ENCODE peak calls at places on chromosome 1, in seven cellular contexts. G is GM20000, W is NCI-H187 treated with DMSO at 0.1 percent for 48 hours, E is adrenal gland, J is hepatocyte, L is amygdala, Z is foreskin melanocyte. D is an unnamed sample.

GRCh38 chr1:52098139-52098871 is 42.2 kb downstream of the BTF3L4 start:
- DNase-seq in G (no peak), W (no peak), E (no peak), J (no peak), L (no peak), Z (no peak), D (no peak)

GRCh38 chr1:9715536-9716226 is 64.2 kb downstream of the PIK3CD start:
- DNase-seq in G (no peak), W (no peak), E (no peak), J (no peak), L (no peak), Z (no peak), D (no peak)

GRCh38 chr1:26003262-26003661 is 5.4 kb upstream of the PAFAH2 start:
- DNase-seq in G (no peak), W (no peak), E (no peak), J (no peak), L (no peak), Z (no peak), D (no peak)

GRCh38 chr1:21174638-21175323 is 1.9 kb downstream of the EIF4G3 start:
- DNase-seq in G (no peak), W (no peak), E (peak; percentile 37), J (no peak), L (no peak), Z (no peak), D (no peak)

GRCh38 chr1:200182701-200183100 is 155.2 kb downstream of the NR5A2 start:
- DNase-seq in G (no peak), W (no peak), E (no peak), J (no peak), L (no peak), Z (no peak), D (no peak)

GRCh38 chr1:117605164-117605810 is 561 bp upstream of the TENT5C start:
- DNase-seq in G (no peak), W (no peak), E (peak; percentile 45), J (no peak), L (no peak), Z (no peak), D (no peak)

GRCh38 chr1:68808351-68808750 is 311.5 kb upstream of the DEPDC1 start:
- DNase-seq in G (no peak), W (no peak), E (no peak), J (peak; percentile 6), L (no peak), Z (no peak), D (no peak)

GRCh38 chr1:173329747-173330146 is 122.6 kb upstream of the TNFSF4 start:
- DNase-seq in G (no peak), W (no peak), E (no peak), J (no peak), L (no peak), Z (no peak), D (no peak)

GRCh38 chr1:76507376-76507775 is 359.9 kb upstream of the ST6GALNAC5 start:
- DNase-seq in G (no peak), W (no peak), E (no peak), J (no peak), L (no peak), Z (no peak), D (no peak)